ENCODE peak calls at places on chromosomes 5 and 9, in eight cellular contexts. One of them, this sample, is unnamed.

GRCh38 chr9:92763721-92764380 is 782 bp downstream of the BICD2 start:
- DNase-seq in PC-3: no peak
- DNase-seq in hypothalamus: no peak
- DNase-seq in neuronal stem cell: peak; percentile 35
- DNase-seq in posterior cingulate gyrus: peak; percentile 85
- DNase-seq in iPS-NIHi11: peak; percentile 65
- DNase-seq in SW 1271: no peak
- DNase-seq in stimulated activated CD4-positive, alpha-beta T cell treated with anti-CD3 and anti-CD28 coated beads, TNF-alpha, amount 100 ng/mL, for 1 hour: no peak
- DNase-seq in this sample: peak; percentile 58

GRCh38 chr9:133731876-133732321 is 6.3 kb downstream of the SARDH start:
- DNase-seq in PC-3: peak; percentile 45
- DNase-seq in hypothalamus: peak; percentile 22
- DNase-seq in neuronal stem cell: peak; percentile 43
- DNase-seq in posterior cingulate gyrus: peak; percentile 85
- DNase-seq in iPS-NIHi11: peak; percentile 97
- DNase-seq in SW 1271: peak; percentile 41
- DNase-seq in stimulated activated CD4-positive, alpha-beta T cell treated with anti-CD3 and anti-CD28 coated beads, TNF-alpha, amount 100 ng/mL, for 1 hour: no peak
- DNase-seq in this sample: peak; percentile 60

GRCh38 chr5:102809033-102809432 is 53.9 kb downstream of the PAM start:
- DNase-seq in PC-3: no peak
- DNase-seq in hypothalamus: no peak
- DNase-seq in neuronal stem cell: no peak
- DNase-seq in posterior cingulate gyrus: no peak
- DNase-seq in iPS-NIHi11: no peak
- DNase-seq in SW 1271: no peak
- DNase-seq in stimulated activated CD4-positive, alpha-beta T cell treated with anti-CD3 and anti-CD28 coated beads, TNF-alpha, amount 100 ng/mL, for 1 hour: no peak
- DNase-seq in this sample: peak; percentile 64

GRCh38 chr5:39702928-39703327 is 278.1 kb upstream of the DAB2 start:
- DNase-seq in PC-3: no peak
- DNase-seq in hypothalamus: no peak
- DNase-seq in neuronal stem cell: no peak
- DNase-seq in posterior cingulate gyrus: no peak
- DNase-seq in iPS-NIHi11: no peak
- DNase-seq in SW 1271: no peak
- DNase-seq in stimulated activated CD4-positive, alpha-beta T cell treated with anti-CD3 and anti-CD28 coated beads, TNF-alpha, amount 100 ng/mL, for 1 hour: no peak
- DNase-seq in this sample: no peak

GRCh38 chr9:72597181-72597517 is 75.7 kb downstream of the TMC1 start:
- DNase-seq in PC-3: no peak
- DNase-seq in hypothalamus: no peak
- DNase-seq in neuronal stem cell: no peak
- DNase-seq in posterior cingulate gyrus: no peak
- DNase-seq in iPS-NIHi11: no peak
- DNase-seq in SW 1271: no peak
- DNase-seq in stimulated activated CD4-positive, alpha-beta T cell treated with anti-CD3 and anti-CD28 coated beads, TNF-alpha, amount 100 ng/mL, for 1 hour: no peak
- DNase-seq in this sample: no peak

GRCh38 chr9:81191222-81191621 is 498.1 kb downstream of the TLE1 start:
- DNase-seq in PC-3: peak; percentile 50
- DNase-seq in hypothalamus: no peak
- DNase-seq in neuronal stem cell: no peak
- DNase-seq in posterior cingulate gyrus: no peak
- DNase-seq in iPS-NIHi11: no peak
- DNase-seq in SW 1271: no peak
- DNase-seq in stimulated activated CD4-positive, alpha-beta T cell treated with anti-CD3 and anti-CD28 coated beads, TNF-alpha, amount 100 ng/mL, for 1 hour: no peak
- DNase-seq in this sample: no peak

GRCh38 chr5:946720-947625 is 54.3 kb downstream of the TRIP13 start:
- DNase-seq in PC-3: no peak
- DNase-seq in hypothalamus: no peak
- DNase-seq in neuronal stem cell: no peak
- DNase-seq in posterior cingulate gyrus: no peak
- DNase-seq in iPS-NIHi11: peak; percentile 7
- DNase-seq in SW 1271: no peak
- DNase-seq in stimulated activated CD4-positive, alpha-beta T cell treated with anti-CD3 and anti-CD28 coated beads, TNF-alpha, amount 100 ng/mL, for 1 hour: no peak
- DNase-seq in this sample: no peak

GRCh38 chr5:129459485-129460120 is 495 bp upstream of the ADAMTS19 start:
- DNase-seq in PC-3: no peak
- DNase-seq in hypothalamus: peak; percentile 29
- DNase-seq in neuronal stem cell: peak; percentile 32
- DNase-seq in posterior cingulate gyrus: peak; percentile 92
- DNase-seq in iPS-NIHi11: peak; percentile 69
- DNase-seq in SW 1271: no peak
- DNase-seq in stimulated activated CD4-positive, alpha-beta T cell treated with anti-CD3 and anti-CD28 coated beads, TNF-alpha, amount 100 ng/mL, for 1 hour: no peak
- DNase-seq in this sample: peak; percentile 77

This sample was measured in astrocyte of the hippocampus.